ENCODE peak calls at places on chromosomes 11 and 22, in ten cellular contexts. O, F, U, J, D, C, N, I, S and T are unnamed samples. For H3K4me1, the result is how much of the 10 kb centered on the place peaks cover.

GRCh38 chr11:29707924-29708323 is 308.9 kb downstream of the KCNA4 start:
- DNase-seq in O (no peak), F (no peak), U (no peak), J (no peak), D (no peak), C (no peak), N (no peak), I (no peak), S (no peak), T (no peak)

GRCh38 chr11:70567680-70568503 is 169.6 kb downstream of the CTTN start:
- DNase-seq in O (peak), F (peak), U (peak), J (no peak), D (no peak), C (no peak), N (peak), I (peak), S (no peak), T (peak)

GRCh38 chr22:44574057-44574456 is 76.0 kb upstream of the RTL6 start:
- DNase-seq in O (peak), F (no peak), U (peak), J (no peak), D (peak), C (no peak), N (no peak), I (peak), S (no peak), T (no peak)

GRCh38 chr11:84290647-84291046 is 1004.5 kb upstream of the CCDC90B start:
- DNase-seq in O (peak), F (no peak), U (no peak), J (no peak), D (no peak), C (no peak), N (no peak), I (no peak), S (no peak), T (no peak)

GRCh38 chr11:128573674-128574073 is 13.7 kb downstream of the ETS1 start:
- DNase-seq in O (no peak), F (no peak), U (no peak), J (no peak), D (no peak), C (no peak), N (no peak), I (no peak), S (no peak), T (no peak)

GRCh38 chr11:59754859-59755700 is at the start of gene STX3:
- DNase-seq in O (peak), F (peak), U (peak), J (peak), D (peak), C (peak), N (peak), I (peak), S (peak), T (peak)

GRCh38 chr11:124837491-124837856 is 27.8 kb upstream of the ROBO3 start:
- DNase-seq in O (peak), F (no peak), U (no peak), J (no peak), D (no peak), C (peak), N (peak), I (no peak), S (peak), T (no peak)

GRCh38 chr11:111663820-111664219 is 61.6 kb downstream of the SIK2 start:
- DNase-seq in O (no peak), F (no peak), U (no peak), J (no peak), D (peak), C (no peak), N (no peak), I (peak), S (no peak), T (peak)

GRCh38 chr11:20061766-20062165 is 98.5 kb downstream of the DBX1 start:
- DNase-seq in O (no peak), F (no peak), U (no peak), J (no peak), D (no peak), C (no peak), N (no peak), I (no peak), S (no peak), T (no peak)

GRCh38 chr22:32801436-32802290 is at the start of gene TIMP3:
- DNase-seq in O (peak), F (peak), U (peak), J (peak), D (peak), C (no peak), N (peak), I (peak), S (no peak), T (peak)

GRCh38 chr11:123111465-123111864 is 49.5 kb upstream of the HSPA8 start:
- DNase-seq in O (peak), F (no peak), U (no peak), J (no peak), D (no peak), C (no peak), N (peak), I (no peak), S (peak), T (no peak)

GRCh38 chr11:62149986-62150886 is 26.4 kb downstream of the INCENP start:
- DNase-seq in O (no peak), F (no peak), U (peak), J (no peak), D (no peak), C (no peak), N (no peak), I (no peak), S (no peak), T (no peak)

GRCh38 chr11:65427691-65428577 is 5.3 kb downstream of the NEAT1 start:
- DNase-seq in O (peak), F (no peak), U (peak), J (peak), D (peak), C (no peak), N (no peak), I (peak), S (peak), T (peak)

GRCh38 chr11:77580712-77581337 is 8.9 kb upstream of the AQP11 start:
- DNase-seq in O (peak), F (no peak), U (no peak), J (no peak), D (no peak), C (peak), N (peak), I (no peak), S (no peak), T (no peak)

GRCh38 chr22:48235744-48236143 is 1473.3 kb downstream of the TBC1D22A start:
- DNase-seq in O (no peak), F (no peak), U (no peak), J (no peak), D (no peak), C (no peak), N (no peak), I (no peak), S (no peak), T (no peak)

GRCh38 chr11:27040302-27041115 is at the start of gene BBOX1:
- DNase-seq in O (no peak), F (no peak), U (no peak), J (peak), D (peak), C (no peak), N (peak), I (no peak), S (no peak), T (no peak)

GRCh38 chr11:26323837-26324236 is 8.1 kb upstream of the ANO3 start:
- DNase-seq in O (no peak), F (no peak), U (no peak), J (no peak), D (no peak), C (no peak), N (no peak), I (no peak), S (no peak), T (no peak)

GRCh38 chr22:21038405-21038804 is 6.0 kb upstream of the SLC7A4 start:
- DNase-seq in O (peak), F (no peak), U (no peak), J (no peak), D (no peak), C (no peak), N (no peak), I (no peak), S (no peak), T (no peak)

GRCh38 chr11:62353841-62354240 is 16.6 kb downstream of the ASRGL1 start:
- DNase-seq in O (no peak), F (no peak), U (no peak), J (no peak), D (no peak), C (no peak), N (no peak), I (no peak), S (no peak), T (no peak)

GRCh38 chr11:105673089-105673488 is 63.2 kb downstream of the GRIA4 start:
- DNase-seq in O (peak), F (no peak), U (no peak), J (no peak), D (peak), C (peak), N (peak), I (no peak), S (no peak), T (no peak)

GRCh38 chr11:86377972-86378371 is 3.3 kb downstream of the CCDC81 start:
- DNase-seq in O (no peak), F (no peak), U (no peak), J (no peak), D (no peak), C (no peak), N (no peak), I (no peak), S (no peak), T (no peak)

GRCh38 chr11:133821776-133822175 is 23.5 kb downstream of the SPATA19 start:
- DNase-seq in O (no peak), F (no peak), U (no peak), J (no peak), D (peak), C (peak), N (peak), I (no peak), S (no peak), T (peak)

GRCh38 chr22:34975721-34976120 is 90.2 kb upstream of the ISX start:
- DNase-seq in O (no peak), F (no peak), U (no peak), J (no peak), D (no peak), C (no peak), N (peak), I (no peak), S (no peak), T (no peak)

GRCh38 chr11:63829823-63830489 is 9.0 kb upstream of the MARK2 start:
- DNase-seq in O (peak), F (no peak), U (no peak), J (peak), D (no peak), C (peak), N (peak), I (no peak), S (no peak), T (no peak)

GRCh38 chr11:22456993-22457748 is 119.0 kb downstream of the SLC17A6 start:
- DNase-seq in O (no peak), F (no peak), U (no peak), J (no peak), D (peak), C (no peak), N (no peak), I (no peak), S (no peak), T (no peak)

GRCh38 chr11:109237636-109238035 is 184.4 kb upstream of the C11orf87 start:
- DNase-seq in O (no peak), F (no peak), U (no peak), J (no peak), D (no peak), C (no peak), N (no peak), I (no peak), S (no peak), T (no peak)

GRCh38 chr11:110490886-110491285 is 61.1 kb downstream of the FDX1 start:
- DNase-seq in O (peak), F (no peak), U (no peak), J (no peak), D (no peak), C (no peak), N (no peak), I (peak), S (no peak), T (no peak)
- H3K4me1 ChIP-seq in O (under half), F (under half), U (under half), J (under half), D (under half), C (under half), N (under half), I (under half), S (under half), T (under half)

GRCh38 chr11:114076974-114077373 is 17.5 kb downstream of the ZBTB16 start:
- DNase-seq in O (no peak), F (no peak), U (no peak), J (no peak), D (no peak), C (no peak), N (no peak), I (no peak), S (no peak), T (no peak)
- H3K27ac ChIP-seq in O (no peak), F (peak), U (no peak), J (peak), D (no peak), C (no peak), N (no peak), I (peak), S (no peak), T (peak)

GRCh38 chr11:68424101-68424632 is 36.4 kb upstream of the PPP6R3 start:
- DNase-seq in O (no peak), F (no peak), U (no peak), J (no peak), D (no peak), C (no peak), N (no peak), I (no peak), S (no peak), T (no peak)

GRCh38 chr11:68425866-68426380 is 34.6 kb upstream of the PPP6R3 start:
- DNase-seq in O (no peak), F (no peak), U (no peak), J (no peak), D (no peak), C (no peak), N (no peak), I (no peak), S (no peak), T (no peak)

GRCh38 chr11:68420171-68420570 is 40.4 kb upstream of the PPP6R3 start:
- DNase-seq in O (no peak), F (no peak), U (no peak), J (no peak), D (no peak), C (no peak), N (no peak), I (no peak), S (no peak), T (no peak)

GRCh38 chr11:68424981-68425865 is 35.3 kb upstream of the PPP6R3 start:
- DNase-seq in O (no peak), F (no peak), U (no peak), J (no peak), D (no peak), C (no peak), N (no peak), I (no peak), S (no peak), T (no peak)

GRCh38 chr11:68423481-68423880 is 37.1 kb upstream of the PPP6R3 start:
- DNase-seq in O (no peak), F (no peak), U (no peak), J (peak), D (no peak), C (no peak), N (no peak), I (no peak), S (no peak), T (no peak)
- H3K4me3 ChIP-seq in O (no peak), F (no peak), U (no peak), J (no peak), D (no peak), C (no peak), N (no peak), I (no peak), S (no peak), T (no peak)

GRCh38 chr11:2187267-2187707 is 15.7 kb upstream of the TH start:
- DNase-seq in O (no peak), F (no peak), U (no peak), J (no peak), D (no peak), C (no peak), N (no peak), I (no peak), S (no peak), T (no peak)
- H3K4me1 ChIP-seq in O (under half), F (under half), U (under half), J (under half), D (under half), C (under half), N (under half), I (under half), S (under half), T (under half)

GRCh38 chr11:74726547-74727182 is 4.6 kb downstream of the CHRDL2 start:
- DNase-seq in O (peak), F (peak), U (peak), J (peak), D (peak), C (peak), N (peak), I (peak), S (peak), T (peak)

GRCh38 chr11:74721479-74721835 is 9.8 kb downstream of the CHRDL2 start:
- DNase-seq in O (no peak), F (no peak), U (no peak), J (no peak), D (no peak), C (no peak), N (no peak), I (no peak), S (no peak), T (no peak)

GRCh38 chr11:74723511-74723910 is 7.7 kb downstream of the CHRDL2 start:
- DNase-seq in O (no peak), F (no peak), U (no peak), J (no peak), D (no peak), C (no peak), N (no peak), I (no peak), S (no peak), T (no peak)

GRCh38 chr11:74729397-74729796 is 1.8 kb downstream of the CHRDL2 start:
- DNase-seq in O (no peak), F (no peak), U (no peak), J (no peak), D (no peak), C (no peak), N (no peak), I (no peak), S (no peak), T (no peak)

DNA sequence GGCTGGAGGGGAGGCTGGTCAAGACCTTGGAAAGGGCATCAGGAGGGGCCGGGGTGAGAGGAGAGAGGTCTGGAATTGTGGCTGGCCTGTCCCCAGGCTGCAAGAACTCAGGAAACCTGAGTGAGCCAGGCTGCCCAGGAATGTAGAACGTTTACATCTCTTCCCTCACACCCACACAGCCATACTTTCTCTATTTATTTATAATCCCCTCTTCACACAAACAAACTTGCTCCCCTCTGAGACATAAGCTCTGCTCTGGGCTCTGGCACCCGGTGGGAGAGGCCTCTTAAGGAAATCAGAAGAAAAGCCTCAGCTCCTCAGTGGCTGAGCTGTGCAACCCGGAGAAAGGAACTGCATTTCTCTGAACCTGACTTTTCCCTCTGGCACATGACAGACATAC is 5.5 kb downstream of the CHRDL2 start:
- DNase-seq in O (peak), F (no peak), U (no peak), J (no peak), D (no peak), C (no peak), N (no peak), I (no peak), S (no peak), T (no peak)
- H3K27ac ChIP-seq in O (peak), F (no peak), U (no peak), J (no peak), D (no peak), C (no peak), N (no peak), I (peak), S (no peak), T (peak)